ENCODE peak calls at places on chromosomes 13 and 19, in six cellular contexts. One of them, this sample, is unnamed.

GRCh38 chr19:42325896-42326771 is 699 bp downstream of the MEGF8 start:
- DNase-seq in mesendoderm: peak; percentile 59
- DNase-seq in astrocyte: no peak
- DNase-seq in OCI-LY7: peak; percentile 48
- DNase-seq in H9: peak; percentile 53
- DNase-seq in mesenchymal stem cell: no peak
- DNase-seq in this sample: peak; percentile 4

GRCh38 chr19:46962030-46962570 is 57.5 kb upstream of the NPAS1 start:
- DNase-seq in OCI-LY7: no peak
- DNase-seq in H9: no peak
- DNase-seq in mesenchymal stem cell: peak; percentile 65
- DNase-seq in astrocyte: no peak
- DNase-seq in mesendoderm: peak; percentile 23
- DNase-seq in this sample: no peak

GRCh38 chr19:18393836-18394235 is 3.6 kb downstream of the LRRC25 start:
- DNase-seq in H9: no peak
- DNase-seq in astrocyte: no peak
- DNase-seq in mesendoderm: no peak
- DNase-seq in mesenchymal stem cell: no peak
- DNase-seq in OCI-LY7: peak; percentile 38
- DNase-seq in this sample: no peak

GRCh38 chr13:48194392-48194754 is 38.6 kb upstream of the ITM2B start:
- DNase-seq in mesenchymal stem cell: no peak
- DNase-seq in H9: no peak
- DNase-seq in OCI-LY7: no peak
- DNase-seq in mesendoderm: no peak
- DNase-seq in astrocyte: no peak
- DNase-seq in this sample: peak; percentile 63

GRCh38 chr13:92761710-92762109 is 464.9 kb upstream of the GPC6 start:
- DNase-seq in mesenchymal stem cell: no peak
- DNase-seq in H9: no peak
- DNase-seq in astrocyte: no peak
- DNase-seq in mesendoderm: peak; percentile 4
- DNase-seq in OCI-LY7: no peak
- DNase-seq in this sample: no peak

GRCh38 chr13:101018720-101019119 is 344.1 kb upstream of the TMTC4 start:
- DNase-seq in H9: no peak
- DNase-seq in mesendoderm: peak; percentile 37
- DNase-seq in mesenchymal stem cell: peak; percentile 26
- DNase-seq in OCI-LY7: no peak
- DNase-seq in astrocyte: peak; percentile 80
- DNase-seq in this sample: peak; percentile 73

GRCh38 chr13:78176880-78177279 is 258.2 kb upstream of the EDNRB start:
- DNase-seq in H9: no peak
- DNase-seq in OCI-LY7: no peak
- DNase-seq in astrocyte: no peak
- DNase-seq in mesenchymal stem cell: no peak
- DNase-seq in mesendoderm: no peak
- DNase-seq in this sample: no peak

GRCh38 chr13:102769679-102770078 is 3.9 kb downstream of the TEX30 start:
- DNase-seq in mesendoderm: no peak
- DNase-seq in astrocyte: no peak
- DNase-seq in OCI-LY7: no peak
- DNase-seq in mesenchymal stem cell: no peak
- DNase-seq in H9: no peak
- DNase-seq in this sample: peak; percentile 11

GRCh38 chr13:91724591-91724990 is 326.2 kb downstream of the GPC5 start:
- DNase-seq in OCI-LY7: no peak
- DNase-seq in mesendoderm: no peak
- DNase-seq in mesenchymal stem cell: no peak
- DNase-seq in H9: no peak
- DNase-seq in astrocyte: no peak
- DNase-seq in this sample: no peak

GRCh38 chr19:37095859-37096258 is 17.6 kb downstream of the ZNF420 start:
- DNase-seq in OCI-LY7: no peak
- DNase-seq in H9: no peak
- DNase-seq in mesenchymal stem cell: peak; percentile 8
- DNase-seq in mesendoderm: no peak
- DNase-seq in astrocyte: peak; percentile 2
- DNase-seq in this sample: no peak

GRCh38 chr19:46629546-46630025 is 4.7 kb upstream of the PTGIR start:
- DNase-seq in astrocyte: no peak
- DNase-seq in mesenchymal stem cell: peak; percentile 58
- DNase-seq in mesendoderm: peak; percentile 37
- DNase-seq in H9: no peak
- DNase-seq in OCI-LY7: no peak
- DNase-seq in this sample: no peak

GRCh38 chr19:16477311-16477710 is 5.5 kb upstream of the EPS15L1 start:
- DNase-seq in mesenchymal stem cell: no peak
- DNase-seq in astrocyte: no peak
- DNase-seq in mesendoderm: no peak
- DNase-seq in OCI-LY7: no peak
- DNase-seq in H9: no peak
- DNase-seq in this sample: no peak

GRCh38 chr19:46408611-46409039 is 4.7 kb downstream of the CCDC8 start:
- DNase-seq in astrocyte: no peak
- DNase-seq in mesenchymal stem cell: peak; percentile 87
- DNase-seq in OCI-LY7: no peak
- DNase-seq in mesendoderm: peak; percentile 62
- DNase-seq in H9: no peak
- DNase-seq in this sample: no peak

GRCh38 chr19:24003537-24003936 is 83.5 kb upstream of the ZNF254 start:
- DNase-seq in astrocyte: no peak
- DNase-seq in H9: no peak
- DNase-seq in mesendoderm: no peak
- DNase-seq in OCI-LY7: no peak
- DNase-seq in mesenchymal stem cell: no peak
- DNase-seq in this sample: no peak

GRCh38 chr19:47005164-47005641 is 14.4 kb upstream of the NPAS1 start:
- DNase-seq in mesenchymal stem cell: no peak
- DNase-seq in astrocyte: no peak
- DNase-seq in mesendoderm: peak; percentile 43
- DNase-seq in OCI-LY7: no peak
- DNase-seq in H9: peak; percentile 41
- DNase-seq in this sample: no peak

GRCh38 chr13:46667687-46668281 is 114.8 kb downstream of the LRCH1 start:
- DNase-seq in H9: no peak
- DNase-seq in astrocyte: no peak
- DNase-seq in mesenchymal stem cell: peak; percentile 60
- DNase-seq in mesendoderm: no peak
- DNase-seq in OCI-LY7: peak; percentile 68
- DNase-seq in this sample: no peak

GRCh38 chr19:52992109-52993004 is 21.4 kb upstream of the ERVV-1 start:
- DNase-seq in astrocyte: no peak
- DNase-seq in mesenchymal stem cell: peak; percentile 23
- DNase-seq in mesendoderm: peak; percentile 21
- DNase-seq in H9: peak; percentile 46
- DNase-seq in OCI-LY7: no peak
- DNase-seq in this sample: no peak

GRCh38 chr19:9039728-9040127 is 29.5 kb upstream of the MUC16 start:
- DNase-seq in mesenchymal stem cell: no peak
- DNase-seq in H9: no peak
- DNase-seq in astrocyte: no peak
- DNase-seq in mesendoderm: no peak
- DNase-seq in OCI-LY7: no peak
- DNase-seq in this sample: peak; percentile 7

GRCh38 chr13:20258208-20258962 is 26.3 kb upstream of the GJB6 start:
- DNase-seq in mesendoderm: no peak
- DNase-seq in OCI-LY7: no peak
- DNase-seq in astrocyte: no peak
- DNase-seq in mesenchymal stem cell: no peak
- DNase-seq in H9: no peak
- DNase-seq in this sample: peak; percentile 37

GRCh38 chr19:4568884-4569283 is 9.4 kb upstream of the SEMA6B start:
- DNase-seq in mesenchymal stem cell: no peak
- DNase-seq in H9: no peak
- DNase-seq in mesendoderm: no peak
- DNase-seq in OCI-LY7: no peak
- DNase-seq in astrocyte: no peak
- DNase-seq in this sample: no peak

GRCh38 chr19:342801-343421 is 1.7 kb downstream of the MIER2 start:
- DNase-seq in mesendoderm: no peak
- DNase-seq in astrocyte: peak; percentile 95
- DNase-seq in mesenchymal stem cell: peak; percentile 91
- DNase-seq in OCI-LY7: no peak
- DNase-seq in H9: no peak
- DNase-seq in this sample: peak; percentile 81

GRCh38 chr13:40350283-40350992 is 316.0 kb downstream of the FOXO1 start:
- DNase-seq in astrocyte: no peak
- DNase-seq in OCI-LY7: no peak
- DNase-seq in mesenchymal stem cell: no peak
- DNase-seq in mesendoderm: no peak
- DNase-seq in H9: no peak
- DNase-seq in this sample: no peak

GRCh38 chr13:40355126-40355719 is 311.2 kb downstream of the FOXO1 start:
- DNase-seq in mesenchymal stem cell: no peak
- DNase-seq in H9: no peak
- DNase-seq in astrocyte: no peak
- DNase-seq in OCI-LY7: no peak
- DNase-seq in mesendoderm: peak; percentile 71
- DNase-seq in this sample: no peak

GRCh38 chr13:40351537-40352384 is 314.7 kb downstream of the FOXO1 start:
- DNase-seq in astrocyte: no peak
- DNase-seq in OCI-LY7: no peak
- DNase-seq in mesendoderm: no peak
- DNase-seq in mesenchymal stem cell: no peak
- DNase-seq in H9: no peak
- DNase-seq in this sample: no peak

GRCh38 chr13:40352385-40352778 is 314.1 kb downstream of the FOXO1 start:
- DNase-seq in astrocyte: no peak
- DNase-seq in H9: no peak
- DNase-seq in mesendoderm: no peak
- DNase-seq in mesenchymal stem cell: no peak
- DNase-seq in OCI-LY7: no peak
- DNase-seq in this sample: no peak

GRCh38 chr13:40352807-40353562 is 313.5 kb downstream of the FOXO1 start:
- DNase-seq in mesenchymal stem cell: no peak
- DNase-seq in mesendoderm: no peak
- DNase-seq in astrocyte: peak; percentile 68
- DNase-seq in H9: no peak
- DNase-seq in OCI-LY7: no peak
- DNase-seq in this sample: no peak
- H3K4me2 ChIP-seq in mesenchymal stem cell: no peak overlapping the region
- H3K4me2 ChIP-seq in mesendoderm: no peak overlapping the region
- H3K4me2 ChIP-seq in astrocyte: no peak overlapping the region
- H3K4me2 ChIP-seq in H9: no peak overlapping the region
- H3K4me2 ChIP-seq in OCI-LY7: no peak overlapping the region
- H3K4me2 ChIP-seq in this sample: no peak overlapping the region

GRCh38 chr13:42055500-42056085 is 7.1 kb downstream of the DGKH start:
- DNase-seq in mesendoderm: no peak
- DNase-seq in mesenchymal stem cell: no peak
- DNase-seq in H9: no peak
- DNase-seq in astrocyte: no peak
- DNase-seq in OCI-LY7: no peak
- DNase-seq in this sample: no peak

GRCh38 chr13:42056146-42056545 is 7.7 kb downstream of the DGKH start:
- DNase-seq in mesenchymal stem cell: no peak
- DNase-seq in H9: no peak
- DNase-seq in mesendoderm: no peak
- DNase-seq in OCI-LY7: no peak
- DNase-seq in astrocyte: no peak
- DNase-seq in this sample: no peak

GRCh38 chr13:42054798-42055499 is 6.5 kb downstream of the DGKH start:
- DNase-seq in astrocyte: no peak
- DNase-seq in mesenchymal stem cell: no peak
- DNase-seq in OCI-LY7: no peak
- DNase-seq in H9: no peak
- DNase-seq in mesendoderm: no peak
- DNase-seq in this sample: no peak

GRCh38 chr13:42057918-42058530 is 9.6 kb downstream of the DGKH start:
- DNase-seq in astrocyte: no peak
- DNase-seq in OCI-LY7: no peak
- DNase-seq in mesendoderm: no peak
- DNase-seq in H9: no peak
- DNase-seq in mesenchymal stem cell: no peak
- DNase-seq in this sample: no peak

DNA sequence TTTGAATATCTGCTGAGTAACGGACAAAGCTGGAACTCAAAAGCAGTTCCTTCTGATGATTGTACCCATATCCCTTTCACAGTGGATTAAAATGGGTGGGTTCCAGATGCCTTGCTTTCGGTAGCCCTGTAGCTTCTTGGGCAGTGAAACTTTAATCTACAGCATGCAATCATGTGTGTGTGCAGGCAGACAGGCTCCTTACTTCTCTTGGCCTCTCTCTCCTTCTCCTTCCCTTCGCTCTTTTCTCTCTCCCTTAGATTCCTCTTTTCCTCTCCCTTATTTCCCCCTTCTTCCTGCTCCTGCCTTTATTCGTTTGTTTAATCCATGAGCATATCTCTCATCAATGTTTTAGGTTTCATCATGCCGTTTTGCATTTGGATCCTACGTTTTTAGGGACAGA is 8.1 kb downstream of the DGKH start:
- DNase-seq in H9: no peak
- DNase-seq in mesenchymal stem cell: no peak
- DNase-seq in astrocyte: no peak
- DNase-seq in mesendoderm: no peak
- DNase-seq in OCI-LY7: no peak
- DNase-seq in this sample: no peak
- H3K4me2 ChIP-seq in H9: no peak overlapping the region
- H3K4me2 ChIP-seq in mesenchymal stem cell: no peak overlapping the region
- H3K4me2 ChIP-seq in astrocyte: no peak overlapping the region
- H3K4me2 ChIP-seq in mesendoderm: no peak overlapping the region
- H3K4me2 ChIP-seq in OCI-LY7: no peak overlapping the region
- H3K4me2 ChIP-seq in this sample: no peak overlapping the region

GRCh38 chr13:73914119-73914518 is 220.1 kb downstream of the KLF12 start:
- DNase-seq in OCI-LY7: peak; percentile 62
- DNase-seq in astrocyte: no peak
- DNase-seq in H9: no peak
- DNase-seq in mesendoderm: peak; percentile 38
- DNase-seq in mesenchymal stem cell: no peak
- DNase-seq in this sample: no peak
- H3K4me2 ChIP-seq in OCI-LY7: peak overlapping the region; percentile 51
- H3K4me2 ChIP-seq in astrocyte: peak overlapping the region; percentile 10
- H3K4me2 ChIP-seq in H9: no peak overlapping the region
- H3K4me2 ChIP-seq in mesendoderm: no peak overlapping the region
- H3K4me2 ChIP-seq in mesenchymal stem cell: no peak overlapping the region
- H3K4me2 ChIP-seq in this sample: no peak overlapping the region

GRCh38 chr19:35408284-35409171 is 37.7 kb downstream of the GPR42 start:
- DNase-seq in mesenchymal stem cell: no peak
- DNase-seq in astrocyte: no peak
- DNase-seq in OCI-LY7: peak; percentile 19
- DNase-seq in mesendoderm: no peak
- DNase-seq in H9: no peak
- DNase-seq in this sample: no peak

GRCh38 chr19:35409191-35409590 is 38.3 kb downstream of the GPR42 start:
- DNase-seq in OCI-LY7: no peak
- DNase-seq in mesenchymal stem cell: no peak
- DNase-seq in mesendoderm: no peak
- DNase-seq in H9: no peak
- DNase-seq in astrocyte: no peak
- DNase-seq in this sample: no peak

GRCh38 chr19:35407619-35408018 is 36.8 kb downstream of the GPR42 start:
- DNase-seq in mesendoderm: no peak
- DNase-seq in OCI-LY7: no peak
- DNase-seq in mesenchymal stem cell: no peak
- DNase-seq in H9: no peak
- DNase-seq in astrocyte: no peak
- DNase-seq in this sample: no peak

GRCh38 chr19:35403116-35403760 is 32.4 kb downstream of the GPR42 start:
- DNase-seq in H9: no peak
- DNase-seq in astrocyte: no peak
- DNase-seq in OCI-LY7: no peak
- DNase-seq in mesenchymal stem cell: no peak
- DNase-seq in mesendoderm: peak; percentile 38
- DNase-seq in this sample: no peak

GRCh38 chr19:35404879-35405622 is 34.2 kb downstream of the GPR42 start:
- DNase-seq in astrocyte: peak; percentile 80
- DNase-seq in OCI-LY7: no peak
- DNase-seq in H9: no peak
- DNase-seq in mesendoderm: peak; percentile 97
- DNase-seq in mesenchymal stem cell: peak; percentile 90
- DNase-seq in this sample: peak; percentile 98
- H3K4me2 ChIP-seq in astrocyte: no peak overlapping the region
- H3K4me2 ChIP-seq in OCI-LY7: no peak overlapping the region
- H3K4me2 ChIP-seq in H9: no peak overlapping the region
- H3K4me2 ChIP-seq in mesendoderm: no peak overlapping the region
- H3K4me2 ChIP-seq in mesenchymal stem cell: no peak overlapping the region
- H3K4me2 ChIP-seq in this sample: no peak overlapping the region